ENCODE peak calls at places on chromosomes 11 and 22, in four cellular contexts. S is mesendoderm; O is OCI-LY7; R is CD8-positive, alpha-beta T cell. A is an unnamed sample.

GRCh38 chr11:96316869-96317268 is 26.1 kb downstream of the MAML2 start:
- DNase-seq in S (no peak), O (no peak), R (no peak), A (no peak)

GRCh38 chr11:31645747-31646146 is 136.2 kb downstream of the ELP4 start:
- DNase-seq in S (no peak), O (no peak), R (no peak), A (no peak)

GRCh38 chr22:45731798-45732495 is 60.3 kb downstream of the ATXN10 start:
- DNase-seq in S (peak), O (peak), R (no peak), A (no peak)

GRCh38 chr11:8043756-8044155 is 37.3 kb upstream of the TUB start:
- DNase-seq in S (no peak), O (no peak), R (no peak), A (no peak)

GRCh38 chr22:30837531-30837930 is 131.0 kb downstream of the MORC2 start:
- DNase-seq in S (no peak), O (no peak), R (no peak), A (no peak)

GRCh38 chr22:37169412-37169811 is 18.6 kb downstream of the C1QTNF6 start:
- DNase-seq in S (no peak), O (no peak), R (no peak), A (no peak)

GRCh38 chr22:32920032-32920628 is 118.6 kb downstream of the TIMP3 start:
- DNase-seq in S (no peak), O (no peak), R (no peak), A (peak)

GRCh38 chr11:124656759-124657627 is 16.5 kb downstream of the SIAE start:
- DNase-seq in S (peak), O (no peak), R (no peak), A (no peak)

GRCh38 chr22:35299217-35299716 is 427 bp upstream of the TOM1 start:
- DNase-seq in S (no peak), O (peak), R (no peak), A (no peak)

GRCh38 chr11:95575517-95575916 is 214.1 kb downstream of the FAM76B start:
- DNase-seq in S (no peak), O (no peak), R (no peak), A (no peak)

GRCh38 chr11:69480547-69481392 is 693 bp upstream of the LINC01488 start:
- DNase-seq in S (no peak), O (no peak), R (no peak), A (peak)

GRCh38 chr11:17209939-17210245 is 2.1 kb upstream of the PIK3C2A start:
- DNase-seq in S (peak), O (no peak), R (no peak), A (no peak)

GRCh38 chr11:121508449-121508848 is 55.7 kb upstream of the SORL1-AS1 start:
- DNase-seq in S (peak), O (no peak), R (no peak), A (no peak)

GRCh38 chr11:61598886-61599868 is 18.3 kb upstream of the SYT7 start:
- DNase-seq in S (peak), O (no peak), R (no peak), A (no peak)

GRCh38 chr11:117075186-117075585 is 23.0 kb downstream of the SIK3 start:
- DNase-seq in S (no peak), O (no peak), R (no peak), A (no peak)
- H3K27ac ChIP-seq in S (no peak), O (no peak), R (no peak), A (no peak)

DNA sequence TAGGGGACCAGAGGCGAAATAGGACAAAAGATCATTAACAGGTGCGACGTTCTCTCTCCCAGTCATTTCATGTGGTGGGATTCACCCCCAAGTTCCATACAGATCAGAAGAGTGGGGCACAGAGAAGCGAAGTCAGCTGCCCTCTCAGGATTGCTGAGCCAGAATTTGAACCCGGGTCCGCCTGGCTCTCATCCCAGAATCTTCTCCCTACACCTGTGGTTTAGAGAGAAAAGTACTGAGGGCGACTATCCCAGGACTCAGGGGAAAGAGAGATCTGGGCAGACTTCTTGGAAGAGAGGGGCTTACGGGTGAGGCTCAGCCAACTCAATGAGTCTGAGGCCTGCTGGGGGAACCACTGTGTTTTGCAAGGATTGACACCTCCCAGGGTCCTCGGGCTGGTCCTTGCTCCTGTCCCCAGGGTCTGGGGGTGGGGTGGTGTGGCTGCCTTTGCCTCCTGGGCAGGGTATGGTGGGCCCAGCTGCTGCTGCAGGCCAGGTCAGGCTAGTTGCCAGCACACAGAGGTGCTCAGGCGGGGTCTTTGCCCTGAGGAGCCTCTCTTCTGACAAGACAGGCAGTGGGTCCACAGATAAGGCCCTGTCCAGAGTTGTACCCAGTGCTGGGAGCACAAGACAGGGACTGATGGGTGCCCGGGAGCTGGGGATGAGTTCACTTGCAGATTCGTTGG is 1.1 kb downstream of the CAPN5 start:
- DNase-seq in S (no peak), O (no peak), R (no peak), A (peak)
- H3K4me3 ChIP-seq in S (no peak), O (peak), R (peak), A (peak)

GRCh38 chr11:117222991-117223740 is 8.7 kb downstream of the PCSK7 start:
- DNase-seq in S (no peak), O (no peak), R (no peak), A (no peak)
- H3K27ac ChIP-seq in S (no peak), O (no peak), R (no peak), A (no peak)

GRCh38 chr11:128550261-128550821 is 37.0 kb downstream of the ETS1 start:
- DNase-seq in S (no peak), O (no peak), R (no peak), A (no peak)

GRCh38 chr11:128549256-128549944 is 38.0 kb downstream of the ETS1 start:
- DNase-seq in S (no peak), O (no peak), R (no peak), A (peak)

GRCh38 chr11:128548655-128549255 is 38.6 kb downstream of the ETS1 start:
- DNase-seq in S (peak), O (peak), R (peak), A (peak)

GRCh38 chr11:128550967-128551522 is 36.3 kb downstream of the ETS1 start:
- DNase-seq in S (no peak), O (peak), R (no peak), A (no peak)

GRCh38 chr11:128547946-128548654 is 39.3 kb downstream of the ETS1 start:
- DNase-seq in S (no peak), O (no peak), R (no peak), A (no peak)
- H3K4me3 ChIP-seq in S (no peak), O (peak), R (peak), A (peak)

GRCh38 chr11:65071907-65072630 is 11.8 kb downstream of the CDCA5 start:
- DNase-seq in S (no peak), O (peak), R (no peak), A (no peak)
- H3K27ac ChIP-seq in S (no peak), O (peak), R (no peak), A (no peak)

GRCh38 chr11:111923351-111923788 is 4.7 kb downstream of the C11orf52 start:
- DNase-seq in S (peak), O (no peak), R (no peak), A (peak)
- H3K4me3 ChIP-seq in S (no peak), O (no peak), R (no peak), A (peak)

GRCh38 chr22:19525666-19526065 is 1.5 kb upstream of the CLDN5 start:
- DNase-seq in S (no peak), O (no peak), R (no peak), A (no peak)

GRCh38 chr22:19524170-19525115 is at the start of gene CLDN5:
- DNase-seq in S (peak), O (no peak), R (no peak), A (peak)

GRCh38 chr22:19526076-19526701 is 2.0 kb upstream of the CLDN5 start:
- DNase-seq in S (no peak), O (no peak), R (no peak), A (no peak)

GRCh38 chr22:19526702-19527111 is 2.5 kb upstream of the CLDN5 start:
- DNase-seq in S (no peak), O (no peak), R (no peak), A (no peak)

GRCh38 chr22:19525116-19525660 is 978 bp upstream of the CLDN5 start:
- DNase-seq in S (no peak), O (no peak), R (no peak), A (no peak)
- H3K27ac ChIP-seq in S (no peak), O (no peak), R (no peak), A (peak)

DNA sequence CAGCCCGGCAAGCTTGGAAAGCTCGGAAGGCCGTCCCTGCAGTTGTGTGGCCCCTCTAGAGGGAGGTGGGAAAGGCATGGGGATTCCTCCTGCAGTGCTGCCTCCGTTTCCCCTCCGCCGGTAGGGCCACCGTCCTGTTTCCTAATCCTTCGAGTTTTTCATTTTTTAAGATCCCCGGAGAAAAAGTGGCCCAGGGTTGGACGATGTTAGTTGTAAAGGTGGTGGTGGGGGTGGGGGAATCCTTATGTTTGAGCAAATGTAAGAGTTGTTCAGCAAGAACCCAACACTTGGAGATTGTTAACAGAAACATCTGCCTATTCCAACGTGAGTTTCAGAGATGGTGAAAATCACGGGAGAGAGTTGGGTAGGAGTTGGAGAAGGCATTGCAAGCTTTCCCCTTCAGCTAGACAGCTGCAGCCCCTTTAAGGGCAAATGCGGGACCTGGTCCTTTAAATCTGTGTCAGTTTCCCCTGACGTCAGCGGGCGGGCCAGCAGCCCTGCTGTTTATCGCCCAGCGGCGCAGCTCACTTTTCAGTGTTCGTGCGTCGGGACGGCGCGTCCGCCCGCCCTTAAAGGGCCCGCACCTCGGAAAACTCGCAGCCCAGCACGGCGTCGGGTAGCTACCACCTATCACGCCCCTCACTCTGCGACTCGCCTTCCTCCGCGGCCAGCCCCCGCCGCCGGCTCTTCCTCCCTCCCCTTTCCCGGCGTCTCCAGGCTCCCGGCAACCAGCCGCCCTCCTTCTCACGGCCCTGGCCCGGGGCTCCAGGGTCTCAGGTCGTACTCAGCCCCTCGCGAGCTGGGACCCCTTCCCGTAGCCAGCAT is at the start of gene SIDT2:
- DNase-seq in S (peak), O (peak), R (peak), A (peak)
- H3K4me3 ChIP-seq in S (peak), O (peak), R (peak), A (peak)

GRCh38 chr11:120333801-120334200 is 2.4 kb upstream of the ARHGEF12 start:
- DNase-seq in S (no peak), O (no peak), R (no peak), A (no peak)
- H3K27ac ChIP-seq in S (no peak), O (no peak), R (no peak), A (no peak)

A was measured in right cardiac atrium.